ENCODE peak calls at places on chromosomes 11 and 22, in seven cellular contexts. P, H, F, R, Y, D and J are unnamed samples.
A peak's percentile ranks its signal among the peaks of the same experiment; 100 is the strongest.

GRCh38 chr22:27108425-27109114 is 451.2 kb downstream of the MIAT start:
- DNase-seq in P (peak; percentile 60), H (no peak), F (peak; percentile 51), R (no peak), Y (no peak), D (no peak), J (no peak)

GRCh38 chr11:73185680-73186293 is 32.3 kb upstream of the P2RY2 start:
- DNase-seq in P (peak; percentile 38), H (no peak), F (no peak), R (peak; percentile 18), Y (no peak), D (no peak), J (peak; percentile 67)

GRCh38 chr22:47659467-47660302 is 897.2 kb downstream of the TBC1D22A start:
- DNase-seq in P (no peak), H (no peak), F (no peak), R (no peak), Y (no peak), D (no peak), J (no peak)

GRCh38 chr11:101487775-101488174 is 96.0 kb downstream of the TRPC6 start:
- DNase-seq in P (peak; percentile 21), H (no peak), F (no peak), R (peak; percentile 70), Y (no peak), D (no peak), J (no peak)

GRCh38 chr11:77082838-77083552 is 16.2 kb downstream of the CAPN5 start:
- DNase-seq in P (peak; percentile 82), H (no peak), F (peak; percentile 53), R (peak; percentile 26), Y (peak; percentile 40), D (peak; percentile 45), J (no peak)

GRCh38 chr11:78516281-78516680 is 58.4 kb downstream of the NARS2 start:
- DNase-seq in P (no peak), H (no peak), F (no peak), R (no peak), Y (no peak), D (no peak), J (no peak)

GRCh38 chr11:83564845-83565244 is 278.7 kb upstream of the CCDC90B start:
- DNase-seq in P (no peak), H (no peak), F (no peak), R (no peak), Y (no peak), D (no peak), J (no peak)

GRCh38 chr11:70135142-70136132 is 57.3 kb downstream of the ANO1 start:
- DNase-seq in P (peak; percentile 75), H (no peak), F (no peak), R (peak; percentile 33), Y (no peak), D (no peak), J (no peak)

GRCh38 chr11:66766681-66767080 is 37.7 kb upstream of the SPTBN2 start:
- DNase-seq in P (no peak), H (no peak), F (no peak), R (no peak), Y (no peak), D (no peak), J (no peak)

GRCh38 chr11:637593-638507 is 781 bp downstream of the DRD4 start:
- DNase-seq in P (no peak), H (no peak), F (no peak), R (no peak), Y (no peak), D (no peak), J (no peak)

GRCh38 chr22:48331266-48331665 is 1496.4 kb downstream of the BRD1 start:
- DNase-seq in P (no peak), H (no peak), F (no peak), R (no peak), Y (no peak), D (no peak), J (no peak)

GRCh38 chr22:27349456-27349855 is 452.1 kb downstream of the MN1 start:
- DNase-seq in P (peak; percentile 35), H (no peak), F (no peak), R (no peak), Y (no peak), D (no peak), J (no peak)

GRCh38 chr11:125091247-125091876 is 20.1 kb downstream of the TMEM218 start:
- DNase-seq in P (peak; percentile 89), H (peak; percentile 62), F (peak; percentile 34), R (peak; percentile 86), Y (no peak), D (no peak), J (peak; percentile 33)

DNA sequence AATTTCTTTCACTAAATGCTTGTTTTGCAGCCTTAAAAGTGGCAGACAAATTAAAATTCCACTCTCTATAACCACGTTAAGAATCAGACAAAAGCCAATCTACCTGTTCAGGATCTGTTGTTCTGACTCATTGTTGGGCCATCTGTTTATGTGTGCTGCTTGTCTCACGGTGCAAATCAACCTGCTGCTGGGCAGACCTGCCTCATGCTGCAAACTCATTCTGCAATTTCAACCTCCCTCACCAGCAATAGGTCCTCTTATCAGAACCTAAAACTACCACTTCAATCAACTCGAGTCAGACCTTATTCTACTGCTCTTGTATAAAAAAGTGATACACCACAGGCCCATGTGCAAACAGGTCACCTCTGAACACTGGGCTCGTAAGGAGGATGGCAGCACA is 75.1 kb downstream of the LARGE2 start:
- DNase-seq in P (no peak), H (no peak), F (peak; percentile 28), R (no peak), Y (no peak), D (no peak), J (peak; percentile 9)
- H3K4me1 ChIP-seq in P (peaks cover 45% of the 10 kb centered on the region), H (no peaks in the 10 kb centered on the region), F (peaks cover 10% of the 10 kb centered on the region), R (peaks cover 11% of the 10 kb centered on the region), Y (no peaks in the 10 kb centered on the region), D (no peaks in the 10 kb centered on the region), J (peaks cover 5% of the 10 kb centered on the region)

GRCh38 chr11:15839061-15839460 is 517.3 kb downstream of the SOX6 start:
- DNase-seq in P (no peak), H (no peak), F (no peak), R (no peak), Y (no peak), D (no peak), J (no peak)
- H3K4me1 ChIP-seq in P (peaks cover 3% of the 10 kb centered on the region), H (no peaks in the 10 kb centered on the region), F (peaks cover 3% of the 10 kb centered on the region), R (no peaks in the 10 kb centered on the region), Y (no peaks in the 10 kb centered on the region), D (no peaks in the 10 kb centered on the region), J (no peaks in the 10 kb centered on the region)

GRCh38 chr11:24496371-24496727 is 504 bp upstream of the LUZP2 start:
- DNase-seq in P (peak; percentile 15), H (no peak), F (no peak), R (peak; percentile 24), Y (no peak), D (no peak), J (no peak)
- H3K4me1 ChIP-seq in P (no peaks in the 10 kb centered on the region), H (no peaks in the 10 kb centered on the region), F (peaks cover 12% of the 10 kb centered on the region), R (no peaks in the 10 kb centered on the region), Y (no peaks in the 10 kb centered on the region), D (no peaks in the 10 kb centered on the region), J (peaks cover 4% of the 10 kb centered on the region)

DNA sequence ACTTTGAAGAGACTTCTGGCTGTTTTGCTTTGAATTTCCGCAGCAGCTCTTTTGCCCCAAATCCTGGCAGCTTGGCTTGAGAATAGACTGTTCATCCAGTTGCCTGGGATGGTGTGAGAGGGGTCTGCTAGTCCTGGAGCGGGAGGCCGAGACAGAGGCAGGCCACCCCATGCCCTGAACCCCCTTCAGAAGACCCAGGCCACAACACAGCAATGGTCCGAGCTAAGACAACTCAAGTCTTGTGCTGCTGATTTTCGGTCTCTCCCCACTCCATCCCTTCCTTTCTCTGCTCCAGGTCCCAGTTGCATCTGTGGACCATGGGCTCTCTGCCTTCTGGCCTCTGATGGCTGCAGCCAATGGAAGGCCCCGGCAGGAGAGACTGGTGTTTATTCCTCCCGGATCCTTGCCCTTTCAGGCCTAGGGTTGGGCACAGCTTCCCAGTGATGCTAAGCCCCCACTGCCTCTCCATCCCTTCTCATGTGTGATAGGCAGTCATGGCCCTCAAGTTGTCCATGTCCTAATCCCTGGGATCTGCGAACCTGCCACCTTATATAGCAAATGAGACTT is 31.9 kb upstream of the TP53I11 start:
- DNase-seq in P (no peak), H (no peak), F (no peak), R (no peak), Y (no peak), D (no peak), J (no peak)
- H3K4me1 ChIP-seq in P (peaks cover 5% of the 10 kb centered on the region), H (peaks cover 23% of the 10 kb centered on the region), F (peaks cover 37% of the 10 kb centered on the region), R (peaks cover 4% of the 10 kb centered on the region), Y (peaks cover 39% of the 10 kb centered on the region), D (peaks cover 38% of the 10 kb centered on the region), J (peaks cover 1% of the 10 kb centered on the region)

GRCh38 chr11:118629761-118630661 is 22.6 kb downstream of the PHLDB1 start:
- DNase-seq in P (no peak), H (no peak), F (peak; percentile 59), R (no peak), Y (no peak), D (no peak), J (no peak)
- H3K4me1 ChIP-seq in P (peaks cover 7% of the 10 kb centered on the region), H (no peaks in the 10 kb centered on the region), F (peaks cover 26% of the 10 kb centered on the region), R (peaks cover 18% of the 10 kb centered on the region), Y (no peaks in the 10 kb centered on the region), D (no peaks in the 10 kb centered on the region), J (peaks cover 9% of the 10 kb centered on the region)

DNA sequence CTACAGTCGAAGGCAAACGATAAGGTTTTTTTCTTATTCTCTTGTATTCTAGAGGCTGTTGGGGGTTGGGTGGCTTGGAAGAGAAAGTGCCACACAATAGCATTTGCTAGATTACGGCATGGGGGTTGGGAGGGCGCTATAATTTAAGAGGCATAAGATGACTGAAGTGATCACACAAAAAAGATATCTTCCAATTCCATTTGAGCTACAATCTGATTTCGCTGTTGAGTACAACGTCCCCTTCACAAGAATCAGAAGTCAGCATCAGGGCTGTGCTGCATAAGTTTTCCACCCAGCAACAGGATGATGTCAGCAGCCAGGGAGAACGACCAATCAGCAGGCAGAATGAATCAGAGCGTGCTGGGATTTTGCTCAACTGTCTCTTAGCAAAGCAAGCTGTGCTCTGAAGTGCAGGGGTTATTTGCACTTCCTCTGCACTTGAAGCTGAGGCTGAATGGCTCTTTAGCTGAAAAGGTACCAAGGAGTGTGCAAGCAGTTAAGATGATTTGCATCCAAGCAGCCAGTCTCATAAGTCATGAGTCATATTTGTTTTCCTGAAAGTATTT is 23.2 kb upstream of the SESN3 start:
- DNase-seq in P (peak; percentile 93), H (peak; percentile 96), F (peak; percentile 88), R (peak; percentile 92), Y (peak; percentile 79), D (peak; percentile 78), J (peak; percentile 71)
- H3K4me1 ChIP-seq in P (peaks cover 4% of the 10 kb centered on the region), H (peaks cover 66% of the 10 kb centered on the region), F (peaks cover 12% of the 10 kb centered on the region), R (peaks cover 2% of the 10 kb centered on the region), Y (peaks cover 38% of the 10 kb centered on the region), D (peaks cover 13% of the 10 kb centered on the region), J (peaks cover 18% of the 10 kb centered on the region)

GRCh38 chr11:19933132-19933735 is 220.6 kb downstream of the NAV2 start:
- DNase-seq in P (no peak), H (no peak), F (no peak), R (no peak), Y (no peak), D (no peak), J (no peak)
- H3K4me1 ChIP-seq in P (peaks cover 3% of the 10 kb centered on the region), H (no peaks in the 10 kb centered on the region), F (peaks cover 9% of the 10 kb centered on the region), R (peaks cover 25% of the 10 kb centered on the region), Y (no peaks in the 10 kb centered on the region), D (no peaks in the 10 kb centered on the region), J (peaks cover 33% of the 10 kb centered on the region)